ENCODE peak calls at places on chromosomes 2 and 18, in eight cellular contexts. One of them, this sample, is unnamed.

GRCh38 chr18:21284540-21284939 is 42.5 kb downstream of the GREB1L start:
- DNase-seq in H54: no peak
- DNase-seq in EL: no peak
- DNase-seq in HCEC 1CT: no peak
- DNase-seq in stimulated activated naive CD8-positive, alpha-beta T cell treated with anti-CD3 and anti-CD28 coated beads, Interleukin-15, Interleukin-2, amounts not matched to agents 100 U/mL and 50 U/mL, for 24 hours: no peak
- DNase-seq in RWPE1: no peak
- DNase-seq in endothelial cell: no peak
- DNase-seq in CD4-positive, CD25-positive, alpha-beta regulatory T cell: no peak
- DNase-seq in this sample: no peak

GRCh38 chr2:132256251-132256902 is 94.6 kb upstream of the ANKRD30BL start:
- DNase-seq in endothelial cell: no peak
- DNase-seq in RWPE1: no peak
- DNase-seq in H54: no peak
- DNase-seq in stimulated activated naive CD8-positive, alpha-beta T cell treated with anti-CD3 and anti-CD28 coated beads, Interleukin-15, Interleukin-2, amounts not matched to agents 100 U/mL and 50 U/mL, for 24 hours: no peak
- DNase-seq in CD4-positive, CD25-positive, alpha-beta regulatory T cell: no peak
- DNase-seq in EL: no peak
- DNase-seq in HCEC 1CT: no peak
- DNase-seq in this sample: no peak

GRCh38 chr2:215817046-215817445 is 196.3 kb downstream of the MREG start:
- DNase-seq in RWPE1: no peak
- DNase-seq in EL: no peak
- DNase-seq in endothelial cell: no peak
- DNase-seq in CD4-positive, CD25-positive, alpha-beta regulatory T cell: no peak
- DNase-seq in stimulated activated naive CD8-positive, alpha-beta T cell treated with anti-CD3 and anti-CD28 coated beads, Interleukin-15, Interleukin-2, amounts not matched to agents 100 U/mL and 50 U/mL, for 24 hours: no peak
- DNase-seq in H54: no peak
- DNase-seq in HCEC 1CT: no peak
- DNase-seq in this sample: no peak

GRCh38 chr2:233814063-233814435 is 35.9 kb downstream of the MROH2A start:
- DNase-seq in CD4-positive, CD25-positive, alpha-beta regulatory T cell: no peak
- DNase-seq in H54: peak; percentile 27
- DNase-seq in HCEC 1CT: no peak
- DNase-seq in RWPE1: peak; percentile 46
- DNase-seq in endothelial cell: no peak
- DNase-seq in EL: no peak
- DNase-seq in stimulated activated naive CD8-positive, alpha-beta T cell treated with anti-CD3 and anti-CD28 coated beads, Interleukin-15, Interleukin-2, amounts not matched to agents 100 U/mL and 50 U/mL, for 24 hours: no peak
- DNase-seq in this sample: no peak

GRCh38 chr2:46294185-46294836 is 2.9 kb upstream of the EPAS1 start:
- DNase-seq in CD4-positive, CD25-positive, alpha-beta regulatory T cell: no peak
- DNase-seq in stimulated activated naive CD8-positive, alpha-beta T cell treated with anti-CD3 and anti-CD28 coated beads, Interleukin-15, Interleukin-2, amounts not matched to agents 100 U/mL and 50 U/mL, for 24 hours: peak; percentile 28
- DNase-seq in HCEC 1CT: peak; percentile 33
- DNase-seq in RWPE1: peak; percentile 55
- DNase-seq in H54: no peak
- DNase-seq in EL: peak; percentile 42
- DNase-seq in endothelial cell: peak; percentile 29
- DNase-seq in this sample: peak; percentile 52

GRCh38 chr18:29164020-29164706 is 987.2 kb upstream of the CDH2 start:
- DNase-seq in HCEC 1CT: peak; percentile 96
- DNase-seq in CD4-positive, CD25-positive, alpha-beta regulatory T cell: no peak
- DNase-seq in RWPE1: peak; percentile 78
- DNase-seq in EL: peak; percentile 93
- DNase-seq in H54: no peak
- DNase-seq in endothelial cell: no peak
- DNase-seq in stimulated activated naive CD8-positive, alpha-beta T cell treated with anti-CD3 and anti-CD28 coated beads, Interleukin-15, Interleukin-2, amounts not matched to agents 100 U/mL and 50 U/mL, for 24 hours: no peak
- DNase-seq in this sample: peak; percentile 92

GRCh38 chr2:42786561-42787345 is 5.6 kb downstream of the HAAO start:
- DNase-seq in endothelial cell: no peak
- DNase-seq in CD4-positive, CD25-positive, alpha-beta regulatory T cell: no peak
- DNase-seq in H54: no peak
- DNase-seq in RWPE1: no peak
- DNase-seq in HCEC 1CT: no peak
- DNase-seq in stimulated activated naive CD8-positive, alpha-beta T cell treated with anti-CD3 and anti-CD28 coated beads, Interleukin-15, Interleukin-2, amounts not matched to agents 100 U/mL and 50 U/mL, for 24 hours: no peak
- DNase-seq in EL: no peak
- DNase-seq in this sample: no peak

GRCh38 chr2:127086800-127087737 is 19.9 kb downstream of the BIN1 start:
- DNase-seq in endothelial cell: peak; percentile 84
- DNase-seq in RWPE1: no peak
- DNase-seq in stimulated activated naive CD8-positive, alpha-beta T cell treated with anti-CD3 and anti-CD28 coated beads, Interleukin-15, Interleukin-2, amounts not matched to agents 100 U/mL and 50 U/mL, for 24 hours: peak; percentile 32
- DNase-seq in HCEC 1CT: no peak
- DNase-seq in EL: no peak
- DNase-seq in CD4-positive, CD25-positive, alpha-beta regulatory T cell: no peak
- DNase-seq in H54: no peak
- DNase-seq in this sample: no peak

GRCh38 chr18:26741041-26741440 is 124.5 kb downstream of the AQP4 start:
- DNase-seq in HCEC 1CT: no peak
- DNase-seq in endothelial cell: no peak
- DNase-seq in RWPE1: no peak
- DNase-seq in H54: no peak
- DNase-seq in EL: peak; percentile 11
- DNase-seq in CD4-positive, CD25-positive, alpha-beta regulatory T cell: no peak
- DNase-seq in stimulated activated naive CD8-positive, alpha-beta T cell treated with anti-CD3 and anti-CD28 coated beads, Interleukin-15, Interleukin-2, amounts not matched to agents 100 U/mL and 50 U/mL, for 24 hours: no peak
- DNase-seq in this sample: peak; percentile 9